ENCODE peak calls at places on chromosomes 12 and 14, in seven cellular contexts. One of them, this sample, is unnamed.

GRCh38 chr14:70964492-70964891 is 57.2 kb downstream of the PCNX1 start:
- DNase-seq in glutamatergic neuron: no peak
- DNase-seq in GM20000: no peak
- DNase-seq in osteocyte: no peak
- DNase-seq in GM12865: no peak
- DNase-seq in left ventricle myocardium inferior: no peak
- DNase-seq in uterus: no peak
- DNase-seq in this sample: no peak

GRCh38 chr14:81252278-81252677 is 31.5 kb upstream of the GTF2A1 start:
- DNase-seq in GM12865: no peak
- DNase-seq in uterus: no peak
- DNase-seq in GM20000: no peak
- DNase-seq in glutamatergic neuron: no peak
- DNase-seq in left ventricle myocardium inferior: no peak
- DNase-seq in osteocyte: no peak
- DNase-seq in this sample: no peak

GRCh38 chr12:125890983-125891382 is 825.7 kb downstream of the AACS start:
- DNase-seq in GM12865: no peak
- DNase-seq in osteocyte: no peak
- DNase-seq in GM20000: no peak
- DNase-seq in left ventricle myocardium inferior: peak
- DNase-seq in glutamatergic neuron: no peak
- DNase-seq in uterus: no peak
- DNase-seq in this sample: no peak

GRCh38 chr14:101242442-101243385 is 318.6 kb upstream of the DIO3 start:
- DNase-seq in glutamatergic neuron: no peak
- DNase-seq in GM12865: no peak
- DNase-seq in left ventricle myocardium inferior: no peak
- DNase-seq in GM20000: no peak
- DNase-seq in uterus: no peak
- DNase-seq in osteocyte: peak
- DNase-seq in this sample: no peak

GRCh38 chr12:56943878-56944277 is 9.7 kb upstream of the SDR9C7 start:
- DNase-seq in GM20000: no peak
- DNase-seq in left ventricle myocardium inferior: no peak
- DNase-seq in GM12865: no peak
- DNase-seq in osteocyte: no peak
- DNase-seq in glutamatergic neuron: no peak
- DNase-seq in uterus: no peak
- DNase-seq in this sample: no peak

GRCh38 chr14:93030761-93031160 is 85.0 kb downstream of the ITPK1 start:
- DNase-seq in glutamatergic neuron: no peak
- DNase-seq in osteocyte: no peak
- DNase-seq in uterus: no peak
- DNase-seq in GM20000: no peak
- DNase-seq in left ventricle myocardium inferior: no peak
- DNase-seq in GM12865: no peak
- DNase-seq in this sample: no peak

GRCh38 chr14:69073925-69074324 is 79.0 kb downstream of the DCAF5 start:
- DNase-seq in GM12865: no peak
- DNase-seq in glutamatergic neuron: no peak
- DNase-seq in uterus: no peak
- DNase-seq in osteocyte: no peak
- DNase-seq in left ventricle myocardium inferior: no peak
- DNase-seq in GM20000: no peak
- DNase-seq in this sample: no peak

GRCh38 chr12:65022441-65022840 is 98.7 kb downstream of the WIF1 start:
- DNase-seq in left ventricle myocardium inferior: no peak
- DNase-seq in glutamatergic neuron: no peak
- DNase-seq in GM20000: no peak
- DNase-seq in osteocyte: no peak
- DNase-seq in uterus: no peak
- DNase-seq in GM12865: no peak
- DNase-seq in this sample: no peak

GRCh38 chr14:75591987-75592575 is 13.7 kb downstream of the FLVCR2 start:
- DNase-seq in GM20000: no peak
- DNase-seq in GM12865: no peak
- DNase-seq in left ventricle myocardium inferior: no peak
- DNase-seq in uterus: no peak
- DNase-seq in osteocyte: no peak
- DNase-seq in glutamatergic neuron: no peak
- DNase-seq in this sample: no peak

GRCh38 chr14:103542545-103543088 is 13.6 kb downstream of the TRMT61A start:
- DNase-seq in GM20000: no peak
- DNase-seq in uterus: peak
- DNase-seq in GM12865: no peak
- DNase-seq in glutamatergic neuron: peak
- DNase-seq in left ventricle myocardium inferior: peak
- DNase-seq in osteocyte: no peak
- DNase-seq in this sample: no peak

GRCh38 chr14:104788533-104788818 is 7.1 kb downstream of the AKT1 start:
- DNase-seq in uterus: no peak
- DNase-seq in glutamatergic neuron: no peak
- DNase-seq in GM20000: no peak
- DNase-seq in GM12865: no peak
- DNase-seq in osteocyte: no peak
- DNase-seq in left ventricle myocardium inferior: no peak
- DNase-seq in this sample: no peak

GRCh38 chr14:33357225-33358010 is 418.7 kb downstream of the NPAS3 start:
- DNase-seq in osteocyte: no peak
- DNase-seq in left ventricle myocardium inferior: no peak
- DNase-seq in glutamatergic neuron: no peak
- DNase-seq in uterus: no peak
- DNase-seq in GM12865: no peak
- DNase-seq in GM20000: no peak
- DNase-seq in this sample: no peak

GRCh38 chr12:118020036-118020435 is 3.5 kb downstream of the RFC5 start:
- DNase-seq in GM12865: no peak
- DNase-seq in uterus: no peak
- DNase-seq in left ventricle myocardium inferior: no peak
- DNase-seq in glutamatergic neuron: no peak
- DNase-seq in osteocyte: no peak
- DNase-seq in GM20000: no peak
- DNase-seq in this sample: no peak

GRCh38 chr12:115383668-115384067 is 699.7 kb upstream of the TBX3 start:
- DNase-seq in glutamatergic neuron: no peak
- DNase-seq in uterus: no peak
- DNase-seq in left ventricle myocardium inferior: no peak
- DNase-seq in osteocyte: no peak
- DNase-seq in GM20000: no peak
- DNase-seq in GM12865: no peak
- DNase-seq in this sample: no peak

DNA sequence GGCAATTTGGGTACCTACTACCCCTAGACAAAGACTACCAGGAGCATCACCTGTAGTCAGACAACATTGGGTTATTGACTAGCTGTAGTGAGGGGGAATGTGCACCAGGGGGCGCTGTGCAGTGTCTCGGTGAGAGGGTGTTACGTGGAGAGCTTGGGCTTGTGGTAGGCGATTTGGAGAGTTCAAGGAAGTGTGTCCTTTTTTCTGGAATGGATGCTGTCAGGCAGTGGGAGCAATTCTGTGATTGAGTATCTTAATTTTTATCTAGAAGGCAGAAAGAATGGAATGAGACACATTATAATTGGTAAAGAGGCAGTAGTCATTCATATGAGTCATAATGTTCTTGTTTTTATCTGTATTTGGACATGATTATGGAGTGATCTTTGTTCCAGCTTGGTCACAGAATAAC is 187.7 kb downstream of the GALC start:
- DNase-seq in GM20000: peak
- DNase-seq in glutamatergic neuron: peak
- DNase-seq in uterus: no peak
- DNase-seq in left ventricle myocardium inferior: peak
- DNase-seq in GM12865: peak
- DNase-seq in osteocyte: no peak
- DNase-seq in this sample: no peak
- TF ChIP-seq CTCF in GM20000: peak
- TF ChIP-seq CTCF in glutamatergic neuron: peak
- TF ChIP-seq CTCF in uterus: peak
- TF ChIP-seq CTCF in left ventricle myocardium inferior: peak
- TF ChIP-seq CTCF in GM12865: peak
- TF ChIP-seq CTCF in osteocyte: no peak
- TF ChIP-seq CTCF in this sample: peak

GRCh38 chr14:106208794-106209193 is 682.4 kb downstream of the TMEM121 start:
- DNase-seq in glutamatergic neuron: no peak
- DNase-seq in left ventricle myocardium inferior: no peak
- DNase-seq in osteocyte: no peak
- DNase-seq in uterus: no peak
- DNase-seq in GM12865: no peak
- DNase-seq in GM20000: no peak
- DNase-seq in this sample: no peak

GRCh38 chr14:106215229-106215628 is 688.8 kb downstream of the TMEM121 start:
- DNase-seq in osteocyte: no peak
- DNase-seq in GM12865: no peak
- DNase-seq in glutamatergic neuron: no peak
- DNase-seq in GM20000: no peak
- DNase-seq in left ventricle myocardium inferior: no peak
- DNase-seq in uterus: no peak
- DNase-seq in this sample: no peak

GRCh38 chr14:106209745-106210144 is 683.4 kb downstream of the TMEM121 start:
- DNase-seq in glutamatergic neuron: no peak
- DNase-seq in osteocyte: no peak
- DNase-seq in GM20000: no peak
- DNase-seq in GM12865: no peak
- DNase-seq in uterus: no peak
- DNase-seq in left ventricle myocardium inferior: no peak
- DNase-seq in this sample: no peak

GRCh38 chr14:106210650-106211049 is 684.3 kb downstream of the TMEM121 start:
- DNase-seq in osteocyte: no peak
- DNase-seq in glutamatergic neuron: no peak
- DNase-seq in GM12865: peak
- DNase-seq in left ventricle myocardium inferior: no peak
- DNase-seq in uterus: no peak
- DNase-seq in GM20000: peak
- DNase-seq in this sample: no peak

DNA sequence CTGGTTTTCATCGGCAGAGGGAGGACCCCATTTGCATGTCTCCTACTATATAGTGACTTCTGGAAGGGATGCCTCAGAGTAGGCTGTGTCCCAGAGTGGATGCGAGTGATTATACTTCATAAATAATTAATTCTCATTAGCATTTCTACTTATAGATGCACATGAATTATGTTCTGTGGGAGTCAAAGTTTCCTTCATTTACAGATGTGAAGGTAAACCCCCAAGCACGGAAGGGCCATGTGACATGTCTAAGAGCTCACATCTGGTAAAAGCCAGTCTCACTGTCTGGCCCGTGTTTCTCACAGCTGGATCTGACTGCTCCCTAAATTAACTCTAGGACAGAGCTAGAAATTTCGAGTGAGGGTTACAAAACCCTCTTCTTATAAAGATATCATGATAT is 685.1 kb downstream of the TMEM121 start:
- DNase-seq in GM12865: no peak
- DNase-seq in glutamatergic neuron: no peak
- DNase-seq in left ventricle myocardium inferior: no peak
- DNase-seq in GM20000: no peak
- DNase-seq in uterus: no peak
- DNase-seq in osteocyte: no peak
- DNase-seq in this sample: no peak
- TF ChIP-seq CTCF in GM12865: no peak
- TF ChIP-seq CTCF in glutamatergic neuron: no peak
- TF ChIP-seq CTCF in left ventricle myocardium inferior: no peak
- TF ChIP-seq CTCF in GM20000: no peak
- TF ChIP-seq CTCF in uterus: no peak
- TF ChIP-seq CTCF in osteocyte: no peak
- TF ChIP-seq CTCF in this sample: no peak

DNA sequence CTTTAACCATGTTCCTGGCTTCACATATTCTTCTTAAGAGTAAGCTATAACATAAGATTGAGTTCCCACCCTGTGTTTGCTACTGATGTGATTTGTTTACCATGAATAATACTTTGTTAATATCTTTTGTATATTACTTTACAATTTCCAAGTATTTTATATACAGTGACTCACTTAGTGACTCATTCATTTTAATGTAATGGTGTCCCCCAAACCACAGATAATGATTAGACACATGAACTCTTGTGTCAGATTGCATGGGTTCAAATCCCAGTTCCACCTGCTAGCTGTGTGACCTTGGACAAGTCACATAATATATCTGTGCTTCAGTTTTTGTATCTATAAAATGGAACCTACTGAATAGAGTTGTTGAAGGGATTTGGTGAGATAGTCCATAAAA is 76.1 kb downstream of the MYF5 start:
- DNase-seq in GM20000: no peak
- DNase-seq in left ventricle myocardium inferior: no peak
- DNase-seq in glutamatergic neuron: no peak
- DNase-seq in uterus: no peak
- DNase-seq in GM12865: no peak
- DNase-seq in osteocyte: no peak
- DNase-seq in this sample: no peak
- TF ChIP-seq CTCF in GM20000: no peak
- TF ChIP-seq CTCF in left ventricle myocardium inferior: no peak
- TF ChIP-seq CTCF in glutamatergic neuron: no peak
- TF ChIP-seq CTCF in uterus: no peak
- TF ChIP-seq CTCF in GM12865: no peak
- TF ChIP-seq CTCF in osteocyte: no peak
- TF ChIP-seq CTCF in this sample: no peak

GRCh38 chr14:58815781-58816297 is 178.1 kb downstream of the DACT1 start:
- DNase-seq in left ventricle myocardium inferior: no peak
- DNase-seq in GM12865: no peak
- DNase-seq in GM20000: no peak
- DNase-seq in osteocyte: no peak
- DNase-seq in glutamatergic neuron: no peak
- DNase-seq in uterus: no peak
- DNase-seq in this sample: no peak
- TF ChIP-seq CTCF in left ventricle myocardium inferior: no peak
- TF ChIP-seq CTCF in GM12865: no peak
- TF ChIP-seq CTCF in GM20000: no peak
- TF ChIP-seq CTCF in osteocyte: no peak
- TF ChIP-seq CTCF in glutamatergic neuron: no peak
- TF ChIP-seq CTCF in uterus: no peak
- TF ChIP-seq CTCF in this sample: no peak